ENCODE peak calls at places on chromosomes 7 and 10, in six cellular contexts. J is neuronal stem cell, V is trophoblast cell, I is IMR-90, C is H9, H is H1. U is an unnamed sample.

GRCh38 chr7:130941322-130942210 is 207.6 kb upstream of the KLF14 start:
- DNase-seq in V (peak; percentile 57), J (no peak), H (no peak), C (no peak), I (peak; percentile 84), U (peak; percentile 35)

GRCh38 chr7:35491233-35491632 is 203.7 kb downstream of the HERPUD2 start:
- DNase-seq in H (no peak), C (no peak), I (no peak), V (peak; percentile 32), J (no peak), U (no peak)

GRCh38 chr10:78688945-78689935 is 379.5 kb upstream of the ZMIZ1 start:
- DNase-seq in I (no peak), V (no peak), J (no peak), C (no peak), H (no peak), U (no peak)

GRCh38 chr10:87705339-87705738 is 45.7 kb downstream of the PAPSS2 start:
- DNase-seq in J (no peak), I (peak; percentile 44), C (no peak), V (peak; percentile 86), H (no peak), U (peak; percentile 33)

GRCh38 chr10:28317735-28318134 is 14.9 kb upstream of the MPP7 start:
- DNase-seq in J (no peak), H (no peak), I (no peak), C (no peak), V (no peak), U (no peak)

GRCh38 chr7:30467275-30467674 is 11.3 kb downstream of the NOD1 start:
- DNase-seq in V (no peak), I (no peak), H (no peak), J (no peak), C (no peak), U (no peak)

GRCh38 chr7:93239824-93240223 is 7.7 kb downstream of the VPS50 start:
- DNase-seq in C (no peak), I (no peak), H (no peak), V (no peak), J (no peak), U (no peak)

GRCh38 chr10:122257041-122257440 is 14.1 kb upstream of the BTBD16 start:
- DNase-seq in I (no peak), V (peak; percentile 31), H (no peak), C (no peak), J (no peak), U (no peak)

GRCh38 chr10:10043083-10043482 is 974.6 kb upstream of the CELF2 start:
- DNase-seq in I (no peak), J (no peak), H (no peak), V (peak; percentile 28), C (no peak), U (peak; percentile 2)

GRCh38 chr7:46738165-46738564 is 817.1 kb upstream of the IGFBP3 start:
- DNase-seq in V (no peak), I (peak; percentile 69), J (no peak), H (no peak), C (no peak), U (no peak)

GRCh38 chr7:70229242-70229641 is 631.0 kb downstream of the AUTS2 start:
- DNase-seq in V (no peak), C (no peak), J (no peak), H (no peak), I (no peak), U (no peak)

GRCh38 chr7:29274156-29275017 is 79.8 kb downstream of the CHN2 start:
- DNase-seq in I (no peak), J (no peak), V (no peak), H (peak; percentile 36), C (no peak), U (no peak)

GRCh38 chr7:132179681-132180080 is 396.6 kb downstream of the PLXNA4 start:
- DNase-seq in V (no peak), H (no peak), J (no peak), C (no peak), I (no peak), U (no peak)

GRCh38 chr7:9681284-9681683 is 1247.9 kb downstream of the NXPH1 start:
- DNase-seq in J (no peak), H (no peak), V (no peak), C (no peak), I (no peak), U (no peak)

GRCh38 chr7:20442951-20443350 is 112.3 kb downstream of the ITGB8 start:
- DNase-seq in I (no peak), H (no peak), C (no peak), V (no peak), J (no peak), U (no peak)

GRCh38 chr10:71314028-71314693 is 4.9 kb upstream of the SLC29A3 start:
- DNase-seq in H (peak; percentile 73), V (peak; percentile 56), C (peak; percentile 66), J (peak; percentile 48), I (peak; percentile 24), U (peak; percentile 46)

GRCh38 chr10:75547391-75548298 is 116.2 kb downstream of the LRMDA start:
- DNase-seq in C (no peak), H (no peak), I (peak; percentile 9), J (no peak), V (no peak), U (peak; percentile 89)

GRCh38 chr10:25226775-25227682 is 52.2 kb downstream of the GPR158 start:
- DNase-seq in I (peak; percentile 22), J (peak; percentile 24), H (no peak), V (peak; percentile 73), C (peak; percentile 43), U (peak; percentile 43)

GRCh38 chr7:136086712-136087111 is 109.6 kb upstream of the MTPN start:
- DNase-seq in C (peak; percentile 79), V (peak; percentile 97), H (peak; percentile 52), J (peak; percentile 66), I (peak; percentile 85), U (peak; percentile 81)

GRCh38 chr7:134535272-134535918 is 8.0 kb downstream of the AKR1B10 start:
- DNase-seq in I (no peak), J (no peak), H (no peak), V (no peak), C (no peak), U (no peak)

GRCh38 chr10:125163803-125164202 is 3.4 kb upstream of the CTBP2 start:
- DNase-seq in J (no peak), I (no peak), H (no peak), V (no peak), C (no peak), U (no peak)

GRCh38 chr10:32943854-32944661 is 14.0 kb downstream of the ITGB1 start:
- DNase-seq in H (peak; percentile 66), J (no peak), C (peak; percentile 65), V (no peak), I (no peak), U (no peak)

GRCh38 chr10:106819490-106819889 is 345.0 kb downstream of the SORCS1 start:
- DNase-seq in J (no peak), C (no peak), V (no peak), I (no peak), H (no peak), U (no peak)

GRCh38 chr7:92417913-92418312 is 29.4 kb upstream of the GATAD1 start:
- DNase-seq in C (no peak), H (no peak), J (no peak), I (no peak), V (no peak), U (no peak)

GRCh38 chr10:76356557-76356956 is 925.1 kb downstream of the LRMDA start:
- DNase-seq in J (no peak), V (no peak), C (no peak), H (no peak), I (peak; percentile 18), U (peak; percentile 25)

GRCh38 chr10:60524541-60524940 is 134.9 kb upstream of the ANK3 start:
- DNase-seq in I (peak; percentile 52), V (no peak), C (no peak), H (no peak), J (no peak), U (peak; percentile 38)

GRCh38 chr10:79472449-79472848 is 27.0 kb upstream of the ZCCHC24 start:
- DNase-seq in V (no peak), J (no peak), C (peak; percentile 10), I (no peak), H (no peak), U (no peak)

DNA sequence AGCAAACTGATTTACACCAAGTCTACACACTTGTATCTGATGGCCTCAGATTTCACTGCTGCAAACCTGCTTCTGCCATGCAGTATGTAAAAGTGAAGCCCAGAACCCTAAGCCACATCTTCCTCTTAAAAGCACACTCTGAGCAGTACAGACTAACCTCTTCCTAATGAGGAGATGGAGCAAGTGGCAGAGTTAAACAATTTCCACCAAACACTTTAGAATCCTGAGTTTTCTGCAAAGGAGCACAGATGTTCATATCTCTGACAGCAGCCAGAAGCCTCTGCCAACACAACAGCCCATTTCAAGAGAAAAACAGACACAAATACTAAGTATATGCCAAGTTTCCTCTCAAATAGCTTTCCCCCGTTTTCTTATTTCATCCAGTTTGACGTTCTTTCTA is 27.7 kb downstream of the ELMO1 start:
- DNase-seq in C (no peak), V (no peak), J (no peak), I (no peak), H (no peak), U (no peak)
- H3K4me1 ChIP-seq in C (peaks cover 4% of the 10 kb centered on the region), V (no peaks in the 10 kb centered on the region), J (peaks cover 7% of the 10 kb centered on the region), I (no peaks in the 10 kb centered on the region), H (peaks cover 6% of the 10 kb centered on the region), U (no peaks in the 10 kb centered on the region)

GRCh38 chr10:132307823-132308587 is at the start of gene STK32C:
- DNase-seq in J (peak; percentile 88), V (peak; percentile 86), C (peak; percentile 94), H (peak; percentile 86), I (peak; percentile 85), U (peak; percentile 88)
- H3K23ac ChIP-seq in J (peak within 1 kb of the TSS; percentile 45), V (no peak within 1 kb of the TSS), C (no peak within 1 kb of the TSS), H (no peak within 1 kb of the TSS), I (no peak within 1 kb of the TSS), U (no peak within 1 kb of the TSS)

DNA sequence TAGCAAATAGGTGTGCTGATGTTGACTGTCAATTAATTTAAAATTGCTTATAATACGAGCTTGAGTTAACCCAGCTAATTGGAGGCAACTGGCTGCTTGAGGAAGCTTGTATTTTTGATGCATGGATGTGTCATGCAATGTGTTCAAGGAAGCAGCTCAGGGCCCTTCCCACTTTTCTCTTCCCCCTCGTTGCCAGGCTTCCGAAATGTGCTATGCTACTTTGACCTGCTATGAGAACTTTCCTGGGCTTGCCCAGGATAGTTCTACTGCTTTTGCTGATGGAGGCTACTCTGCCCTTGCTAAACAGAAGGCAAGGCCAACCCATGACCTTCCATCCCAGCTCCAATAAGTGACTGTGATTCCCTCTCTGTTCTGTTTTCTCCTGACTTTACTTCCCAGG is 24.4 kb downstream of the PLCE1 start:
- DNase-seq in J (no peak), I (no peak), V (no peak), C (no peak), H (no peak), U (no peak)
- H2AFZ ChIP-seq in J (no peak overlapping the region), I (no peak overlapping the region), V (no peak overlapping the region), C (no peak overlapping the region), H (no peak overlapping the region), U (no peak overlapping the region)

DNA sequence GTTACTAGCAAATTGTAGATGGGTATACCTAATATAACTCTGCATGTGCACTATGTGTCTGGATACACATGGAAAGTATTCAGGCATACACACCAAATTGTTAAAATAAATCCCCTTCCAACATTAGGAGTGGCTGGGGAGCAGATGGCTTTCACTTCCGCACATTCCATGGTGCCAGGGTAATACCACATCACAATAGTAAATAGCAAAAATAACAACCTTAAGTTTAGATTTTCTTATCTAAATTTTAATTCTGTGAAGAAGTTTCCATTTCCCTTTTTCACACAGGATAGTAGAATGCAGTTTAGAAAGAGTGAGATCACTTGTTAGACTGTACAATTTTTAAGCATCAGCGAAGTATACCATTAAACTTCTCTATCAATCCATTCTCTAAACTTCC is 5.8 kb upstream of the ALOX5 start:
- DNase-seq in C (no peak), I (no peak), H (no peak), V (no peak), J (no peak), U (no peak)
- H3K4me1 ChIP-seq in C (no peaks in the 10 kb centered on the region), I (no peaks in the 10 kb centered on the region), H (no peaks in the 10 kb centered on the region), V (no peaks in the 10 kb centered on the region), J (no peaks in the 10 kb centered on the region), U (peaks cover 2% of the 10 kb centered on the region)